ENCODE peak calls at places on chromosomes 1 and 21, in four cellular contexts. One of them, this sample, is unnamed.

GRCh38 chr21:46118871-46119564 is 21.1 kb downstream of the COL6A2 start:
- DNase-seq in WTC11: peak
- DNase-seq in K562: no peak
- DNase-seq in HepG2: no peak
- DNase-seq in this sample: no peak

GRCh38 chr1:42420911-42421585 is 34.8 kb downstream of the ZMYND12 start:
- DNase-seq in WTC11: no peak
- DNase-seq in K562: no peak
- DNase-seq in HepG2: no peak
- DNase-seq in this sample: no peak

GRCh38 chr1:96587222-96587621 is 134.4 kb upstream of the PTBP2 start:
- DNase-seq in WTC11: no peak
- DNase-seq in K562: no peak
- DNase-seq in HepG2: no peak
- DNase-seq in this sample: no peak

GRCh38 chr1:191714810-191715209 is 443.5 kb upstream of the RGS18 start:
- DNase-seq in WTC11: no peak
- DNase-seq in K562: no peak
- DNase-seq in HepG2: no peak
- DNase-seq in this sample: no peak

GRCh38 chr1:15678578-15678977 is 5.5 kb upstream of the PLEKHM2 start:
- DNase-seq in WTC11: no peak
- DNase-seq in K562: no peak
- DNase-seq in HepG2: peak
- DNase-seq in this sample: no peak

GRCh38 chr1:172382406-172382805 is 38.1 kb upstream of the C1orf105 start:
- DNase-seq in WTC11: no peak
- DNase-seq in K562: no peak
- DNase-seq in HepG2: no peak
- DNase-seq in this sample: no peak

GRCh38 chr1:57839067-57839466 is 415.2 kb upstream of the DAB1 start:
- DNase-seq in WTC11: no peak
- DNase-seq in K562: no peak
- DNase-seq in HepG2: no peak
- DNase-seq in this sample: no peak

GRCh38 chr1:154809436-154810413 is 60.4 kb downstream of the KCNN3 start:
- DNase-seq in WTC11: no peak
- DNase-seq in K562: no peak
- DNase-seq in HepG2: no peak
- DNase-seq in this sample: no peak

GRCh38 chr1:235513495-235514366 is 9.5 kb upstream of the B3GALNT2 start:
- DNase-seq in WTC11: no peak
- DNase-seq in K562: peak
- DNase-seq in HepG2: peak
- DNase-seq in this sample: no peak

GRCh38 chr1:235515844-235516512 is 11.7 kb upstream of the B3GALNT2 start:
- DNase-seq in WTC11: no peak
- DNase-seq in K562: no peak
- DNase-seq in HepG2: no peak
- DNase-seq in this sample: no peak

GRCh38 chr1:235516862-235517446 is 12.7 kb upstream of the B3GALNT2 start:
- DNase-seq in WTC11: no peak
- DNase-seq in K562: no peak
- DNase-seq in HepG2: no peak
- DNase-seq in this sample: no peak

GRCh38 chr1:235507623-235508022 is 3.4 kb upstream of the B3GALNT2 start:
- DNase-seq in WTC11: no peak
- DNase-seq in K562: no peak
- DNase-seq in HepG2: no peak
- DNase-seq in this sample: no peak

DNA sequence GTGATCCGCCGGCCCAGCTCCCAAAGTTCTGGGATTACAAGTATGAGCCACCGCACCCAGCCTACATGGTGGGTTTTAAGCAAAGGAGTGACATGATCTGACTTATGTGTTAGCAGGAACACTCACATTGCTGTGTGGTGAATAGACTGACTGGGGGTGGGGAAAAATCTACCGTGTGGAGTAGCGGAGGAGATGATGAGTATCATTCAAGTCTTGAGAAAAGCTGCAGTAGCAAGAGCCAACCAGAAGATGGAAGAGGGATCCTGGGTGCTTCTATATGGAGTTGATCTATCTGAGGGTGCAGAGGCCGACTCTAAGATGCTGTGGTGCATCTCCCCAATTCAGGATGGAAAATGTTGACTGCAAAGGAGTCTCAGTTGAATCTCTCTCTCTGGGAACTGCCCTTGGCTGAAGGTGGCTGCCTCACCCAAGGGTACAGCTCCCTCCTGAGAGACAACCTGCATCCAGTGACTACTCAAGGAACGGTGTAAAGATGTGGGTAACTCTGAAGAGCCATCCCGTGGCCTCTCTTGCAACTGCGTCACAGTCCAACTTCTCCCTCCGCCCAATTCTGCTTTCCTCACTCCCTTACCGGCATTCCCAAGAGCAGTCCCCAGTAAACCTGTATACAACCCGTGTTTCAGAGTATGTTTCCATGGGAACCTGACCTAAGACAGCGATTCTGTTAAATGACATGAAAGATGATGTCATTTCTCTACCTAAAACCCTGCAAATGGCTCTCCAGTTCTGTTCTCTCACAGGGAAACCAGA is 7.4 kb upstream of the B3GALNT2 start:
- DNase-seq in WTC11: no peak
- DNase-seq in K562: peak
- DNase-seq in HepG2: no peak
- DNase-seq in this sample: no peak
- TF ChIP-seq ATF2 in WTC11: no peak
- TF ChIP-seq ATF2 in K562: no peak
- TF ChIP-seq ATF2 in HepG2: no peak
- TF ChIP-seq ATF2 in this sample: no peak

GRCh38 chr1:53182688-53183276 is 13.8 kb upstream of the CPT2 start:
- DNase-seq in WTC11: no peak
- DNase-seq in K562: no peak
- DNase-seq in HepG2: no peak
- DNase-seq in this sample: no peak

GRCh38 chr1:53186533-53186932 is 10.1 kb upstream of the CPT2 start:
- DNase-seq in WTC11: no peak
- DNase-seq in K562: no peak
- DNase-seq in HepG2: no peak
- DNase-seq in this sample: no peak

GRCh38 chr1:53182111-53182593 is 14.5 kb upstream of the CPT2 start:
- DNase-seq in WTC11: peak
- DNase-seq in K562: peak
- DNase-seq in HepG2: peak
- DNase-seq in this sample: peak

GRCh38 chr1:53180951-53181350 is 15.7 kb upstream of the CPT2 start:
- DNase-seq in WTC11: no peak
- DNase-seq in K562: no peak
- DNase-seq in HepG2: no peak
- DNase-seq in this sample: no peak

DNA sequence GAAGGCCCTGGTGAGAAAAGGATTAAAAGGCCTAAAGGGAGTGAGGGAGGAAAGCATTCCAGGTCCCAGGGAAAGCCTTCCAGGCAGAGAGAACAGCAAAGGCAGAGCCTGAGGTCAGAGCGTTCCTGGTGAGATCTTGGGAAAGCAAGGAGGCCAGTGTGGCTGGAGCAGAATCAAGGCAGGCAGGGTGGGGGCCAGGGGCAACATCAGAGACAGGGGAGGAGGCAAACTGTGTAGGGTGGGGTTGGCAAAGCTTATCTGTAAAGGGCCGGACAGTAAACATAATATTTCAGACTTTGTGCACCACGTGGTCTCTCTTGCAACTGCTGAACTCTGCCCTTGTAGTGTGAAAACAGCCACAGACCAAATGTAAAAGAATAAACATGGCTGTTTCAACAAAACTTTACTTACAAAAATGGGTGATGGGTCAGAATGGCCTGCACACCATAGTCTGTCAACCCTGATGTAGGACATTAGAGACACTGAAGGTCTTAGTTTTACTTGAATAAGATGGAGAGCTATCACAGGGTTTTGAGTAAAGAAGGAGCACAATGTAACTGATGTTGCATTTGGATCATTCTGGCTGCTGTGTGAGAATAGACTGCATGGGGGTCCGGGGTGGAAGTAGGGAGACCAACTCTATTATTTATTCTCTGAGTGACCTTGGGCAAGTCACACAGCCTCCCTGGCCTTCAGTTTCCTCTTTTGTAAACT is 13.2 kb upstream of the CPT2 start:
- DNase-seq in WTC11: no peak
- DNase-seq in K562: peak
- DNase-seq in HepG2: peak
- DNase-seq in this sample: no peak
- TF ChIP-seq ATF2 in WTC11: no peak
- TF ChIP-seq ATF2 in K562: no peak
- TF ChIP-seq ATF2 in HepG2: peak
- TF ChIP-seq ATF2 in this sample: no peak

GRCh38 chr1:31663622-31664452 is 19.2 kb upstream of the PEF1 start:
- DNase-seq in WTC11: peak
- DNase-seq in K562: peak
- DNase-seq in HepG2: peak
- DNase-seq in this sample: peak
- TF ChIP-seq ATF2 in WTC11: no peak
- TF ChIP-seq ATF2 in K562: no peak
- TF ChIP-seq ATF2 in HepG2: peak
- TF ChIP-seq ATF2 in this sample: no peak

DNA sequence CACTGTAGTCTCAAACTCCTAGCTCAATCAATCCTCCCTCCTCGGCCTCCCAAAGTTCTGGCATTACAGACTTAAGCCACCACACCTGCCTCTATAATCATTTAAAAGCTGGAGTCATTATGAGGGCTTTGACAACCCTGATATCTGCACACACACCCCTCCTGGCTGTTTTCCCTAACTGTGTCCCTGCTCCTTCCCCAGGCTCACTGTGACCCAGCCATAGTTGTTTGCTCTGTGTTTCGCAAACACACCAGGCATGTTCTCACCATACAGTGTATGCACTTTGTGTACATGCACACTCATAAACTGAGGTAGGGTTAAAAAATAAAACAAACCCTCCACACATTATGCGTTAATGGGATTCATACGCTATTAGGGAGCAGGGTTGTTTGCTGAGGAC is 21.8 kb upstream of the IL20 start:
- DNase-seq in WTC11: no peak
- DNase-seq in K562: no peak
- DNase-seq in HepG2: no peak
- DNase-seq in this sample: no peak
- TF ChIP-seq ATF2 in WTC11: no peak
- TF ChIP-seq ATF2 in K562: no peak
- TF ChIP-seq ATF2 in HepG2: no peak
- TF ChIP-seq ATF2 in this sample: no peak

This sample was measured in H1.